ENCODE peak calls at places on chromosome 9, in seven cellular contexts. One of them, this sample, is unnamed.
A peak's percentile ranks its signal among the peaks of the same experiment; 100 is the strongest.

GRCh38 chr9:99947395-99947794 is 40.9 kb downstream of the STX17 start:
- DNase-seq in SHP77: no peak
- DNase-seq in cardiac muscle cell: peak; percentile 3
- DNase-seq in Kasumi-1: no peak
- DNase-seq in NCI-H1092: no peak
- DNase-seq in renal cortical epithelial cell: no peak
- DNase-seq in stimulated activated CD8-positive, alpha-beta memory T cell treated with anti-CD3 and anti-CD28 coated beads, Interleukin-15, amount 100 ng/mL, for 4 hours: no peak
- DNase-seq in this sample: no peak

GRCh38 chr9:130861372-130862180 is 26.5 kb downstream of the ABL1 start:
- DNase-seq in NCI-H1092: no peak
- DNase-seq in stimulated activated CD8-positive, alpha-beta memory T cell treated with anti-CD3 and anti-CD28 coated beads, Interleukin-15, amount 100 ng/mL, for 4 hours: no peak
- DNase-seq in Kasumi-1: no peak
- DNase-seq in cardiac muscle cell: no peak
- DNase-seq in SHP77: no peak
- DNase-seq in renal cortical epithelial cell: no peak
- DNase-seq in this sample: no peak

GRCh38 chr9:107487521-107488399 is 1.8 kb downstream of the KLF4 start:
- DNase-seq in Kasumi-1: no peak
- DNase-seq in renal cortical epithelial cell: peak; percentile 24
- DNase-seq in NCI-H1092: no peak
- DNase-seq in SHP77: no peak
- DNase-seq in cardiac muscle cell: peak; percentile 67
- DNase-seq in stimulated activated CD8-positive, alpha-beta memory T cell treated with anti-CD3 and anti-CD28 coated beads, Interleukin-15, amount 100 ng/mL, for 4 hours: no peak
- DNase-seq in this sample: no peak

GRCh38 chr9:17116400-17116837 is 18.4 kb upstream of the CNTLN start:
- DNase-seq in Kasumi-1: peak; percentile 29
- DNase-seq in NCI-H1092: peak; percentile 35
- DNase-seq in SHP77: no peak
- DNase-seq in renal cortical epithelial cell: peak; percentile 73
- DNase-seq in stimulated activated CD8-positive, alpha-beta memory T cell treated with anti-CD3 and anti-CD28 coated beads, Interleukin-15, amount 100 ng/mL, for 4 hours: no peak
- DNase-seq in cardiac muscle cell: peak; percentile 56
- DNase-seq in this sample: peak; percentile 75

GRCh38 chr9:16074962-16075361 is 522.1 kb downstream of the CCDC171 start:
- DNase-seq in stimulated activated CD8-positive, alpha-beta memory T cell treated with anti-CD3 and anti-CD28 coated beads, Interleukin-15, amount 100 ng/mL, for 4 hours: no peak
- DNase-seq in NCI-H1092: no peak
- DNase-seq in renal cortical epithelial cell: no peak
- DNase-seq in cardiac muscle cell: peak; percentile 87
- DNase-seq in SHP77: no peak
- DNase-seq in Kasumi-1: peak; percentile 54
- DNase-seq in this sample: no peak

GRCh38 chr9:69876981-69877380 is 56.4 kb downstream of the CFAP95 start:
- DNase-seq in cardiac muscle cell: no peak
- DNase-seq in renal cortical epithelial cell: no peak
- DNase-seq in Kasumi-1: no peak
- DNase-seq in SHP77: no peak
- DNase-seq in NCI-H1092: no peak
- DNase-seq in stimulated activated CD8-positive, alpha-beta memory T cell treated with anti-CD3 and anti-CD28 coated beads, Interleukin-15, amount 100 ng/mL, for 4 hours: no peak
- DNase-seq in this sample: no peak

GRCh38 chr9:107705521-107705920 is 216.0 kb upstream of the KLF4 start:
- DNase-seq in NCI-H1092: no peak
- DNase-seq in renal cortical epithelial cell: peak; percentile 81
- DNase-seq in stimulated activated CD8-positive, alpha-beta memory T cell treated with anti-CD3 and anti-CD28 coated beads, Interleukin-15, amount 100 ng/mL, for 4 hours: no peak
- DNase-seq in SHP77: no peak
- DNase-seq in Kasumi-1: no peak
- DNase-seq in cardiac muscle cell: no peak
- DNase-seq in this sample: peak; percentile 14

GRCh38 chr9:5586391-5586802 is 42.5 kb upstream of the RIC1 start:
- DNase-seq in NCI-H1092: no peak
- DNase-seq in stimulated activated CD8-positive, alpha-beta memory T cell treated with anti-CD3 and anti-CD28 coated beads, Interleukin-15, amount 100 ng/mL, for 4 hours: no peak
- DNase-seq in cardiac muscle cell: peak; percentile 62
- DNase-seq in Kasumi-1: no peak
- DNase-seq in SHP77: no peak
- DNase-seq in renal cortical epithelial cell: no peak
- DNase-seq in this sample: no peak

GRCh38 chr9:128911529-128912035 is 9.2 kb upstream of the PHYHD1 start:
- DNase-seq in Kasumi-1: peak; percentile 20
- DNase-seq in cardiac muscle cell: peak; percentile 43
- DNase-seq in stimulated activated CD8-positive, alpha-beta memory T cell treated with anti-CD3 and anti-CD28 coated beads, Interleukin-15, amount 100 ng/mL, for 4 hours: no peak
- DNase-seq in NCI-H1092: no peak
- DNase-seq in renal cortical epithelial cell: peak; percentile 63
- DNase-seq in SHP77: no peak
- DNase-seq in this sample: peak; percentile 50

GRCh38 chr9:37436540-37436939 is 14.0 kb downstream of the GRHPR start:
- DNase-seq in renal cortical epithelial cell: no peak
- DNase-seq in cardiac muscle cell: no peak
- DNase-seq in SHP77: no peak
- DNase-seq in stimulated activated CD8-positive, alpha-beta memory T cell treated with anti-CD3 and anti-CD28 coated beads, Interleukin-15, amount 100 ng/mL, for 4 hours: no peak
- DNase-seq in Kasumi-1: no peak
- DNase-seq in NCI-H1092: no peak
- DNase-seq in this sample: no peak

GRCh38 chr9:117454711-117455110 is 39.9 kb upstream of the ASTN2 start:
- DNase-seq in stimulated activated CD8-positive, alpha-beta memory T cell treated with anti-CD3 and anti-CD28 coated beads, Interleukin-15, amount 100 ng/mL, for 4 hours: no peak
- DNase-seq in Kasumi-1: no peak
- DNase-seq in NCI-H1092: no peak
- DNase-seq in renal cortical epithelial cell: no peak
- DNase-seq in SHP77: no peak
- DNase-seq in cardiac muscle cell: no peak
- DNase-seq in this sample: no peak

GRCh38 chr9:125904155-125904841 is 157.1 kb downstream of the PBX3 start:
- DNase-seq in Kasumi-1: no peak
- DNase-seq in cardiac muscle cell: no peak
- DNase-seq in SHP77: peak; percentile 93
- DNase-seq in stimulated activated CD8-positive, alpha-beta memory T cell treated with anti-CD3 and anti-CD28 coated beads, Interleukin-15, amount 100 ng/mL, for 4 hours: no peak
- DNase-seq in NCI-H1092: peak; percentile 89
- DNase-seq in renal cortical epithelial cell: no peak
- DNase-seq in this sample: no peak

GRCh38 chr9:78325343-78325742 is 28.4 kb downstream of the PSAT1 start:
- DNase-seq in cardiac muscle cell: peak; percentile 84
- DNase-seq in NCI-H1092: no peak
- DNase-seq in Kasumi-1: no peak
- DNase-seq in renal cortical epithelial cell: peak; percentile 8
- DNase-seq in SHP77: no peak
- DNase-seq in stimulated activated CD8-positive, alpha-beta memory T cell treated with anti-CD3 and anti-CD28 coated beads, Interleukin-15, amount 100 ng/mL, for 4 hours: no peak
- DNase-seq in this sample: no peak

GRCh38 chr9:83708515-83709158 is 879 bp upstream of the UBQLN1 start:
- DNase-seq in renal cortical epithelial cell: peak; percentile 47
- DNase-seq in cardiac muscle cell: peak; percentile 65
- DNase-seq in Kasumi-1: peak; percentile 42
- DNase-seq in SHP77: peak; percentile 33
- DNase-seq in NCI-H1092: peak; percentile 10
- DNase-seq in stimulated activated CD8-positive, alpha-beta memory T cell treated with anti-CD3 and anti-CD28 coated beads, Interleukin-15, amount 100 ng/mL, for 4 hours: peak; percentile 32
- DNase-seq in this sample: peak; percentile 49

GRCh38 chr9:17003576-17004240 is 131.1 kb upstream of the CNTLN start:
- DNase-seq in NCI-H1092: no peak
- DNase-seq in stimulated activated CD8-positive, alpha-beta memory T cell treated with anti-CD3 and anti-CD28 coated beads, Interleukin-15, amount 100 ng/mL, for 4 hours: no peak
- DNase-seq in cardiac muscle cell: peak; percentile 67
- DNase-seq in SHP77: no peak
- DNase-seq in Kasumi-1: no peak
- DNase-seq in renal cortical epithelial cell: peak; percentile 51
- DNase-seq in this sample: peak; percentile 11

GRCh38 chr9:75615284-75615683 is 275.2 kb upstream of the PCSK5 start:
- DNase-seq in SHP77: peak; percentile 43
- DNase-seq in Kasumi-1: no peak
- DNase-seq in stimulated activated CD8-positive, alpha-beta memory T cell treated with anti-CD3 and anti-CD28 coated beads, Interleukin-15, amount 100 ng/mL, for 4 hours: no peak
- DNase-seq in NCI-H1092: peak; percentile 37
- DNase-seq in renal cortical epithelial cell: no peak
- DNase-seq in cardiac muscle cell: no peak
- DNase-seq in this sample: no peak

This sample was measured in kidney glomerular epithelial cell.